ENCODE peak calls at places on chromosomes 12 and 14, in eight cellular contexts. C is breast epithelium; S is CD8-positive, alpha-beta T cell; G is ovary; T is epithelial cell of proximal tubule; K is osteoblast; I is AG04450; M is testis. N is an unnamed sample.

GRCh38 chr12:54282949-54283593 is 2.5 kb downstream of the HNRNPA1 start:
- DNase-seq in C (no peak), S (peak; percentile 25), G (no peak), T (no peak), K (peak; percentile 22), I (no peak), M (no peak), N (no peak)

GRCh38 chr12:124295431-124296058 is 652 bp downstream of the RFLNA start:
- DNase-seq in C (no peak), S (no peak), G (peak; percentile 37), T (no peak), K (peak; percentile 73), I (no peak), M (no peak), N (no peak)

GRCh38 chr12:89648211-89648930 is 60.3 kb downstream of the ATP2B1 start:
- DNase-seq in C (no peak), S (no peak), G (no peak), T (peak; percentile 25), K (no peak), I (no peak), M (no peak), N (no peak)

GRCh38 chr14:96286251-96286650 is 30.2 kb downstream of the BDKRB1 start:
- DNase-seq in C (no peak), S (no peak), G (no peak), T (no peak), K (no peak), I (no peak), M (no peak), N (no peak)

GRCh38 chr12:69115099-69115498 is 124.3 kb upstream of the CPSF6 start:
- DNase-seq in C (no peak), S (no peak), G (no peak), T (no peak), K (no peak), I (no peak), M (no peak), N (no peak)

GRCh38 chr14:103057372-103058208 is at the start of gene CDC42BPB:
- DNase-seq in C (peak; percentile 82), S (no peak), G (peak; percentile 92), T (no peak), K (peak; percentile 100), I (peak; percentile 67), M (peak; percentile 91), N (peak; percentile 38)

GRCh38 chr12:104638760-104639319 is 182.1 kb downstream of the CHST11 start:
- DNase-seq in C (no peak), S (no peak), G (no peak), T (no peak), K (no peak), I (no peak), M (no peak), N (no peak)

GRCh38 chr12:591571-592505 is 71.4 kb downstream of the NINJ2 start:
- DNase-seq in C (no peak), S (no peak), G (no peak), T (no peak), K (no peak), I (no peak), M (peak; percentile 91), N (peak; percentile 38)

GRCh38 chr12:3992945-3993344 is 119.7 kb upstream of the PARP11 start:
- DNase-seq in C (no peak), S (no peak), G (no peak), T (no peak), K (no peak), I (no peak), M (no peak), N (no peak)

GRCh38 chr12:70402597-70402996 is 36.5 kb downstream of the KCNMB4 start:
- DNase-seq in C (no peak), S (no peak), G (no peak), T (no peak), K (no peak), I (no peak), M (no peak), N (no peak)

GRCh38 chr14:74348735-74349463 is 628 bp downstream of the VRTN start:
- DNase-seq in C (no peak), S (no peak), G (no peak), T (no peak), K (no peak), I (no peak), M (no peak), N (no peak)
- H3K4me3 ChIP-seq in C (no peak overlapping the region), S (no peak overlapping the region), G (no peak overlapping the region), T (no peak overlapping the region), K (no peak overlapping the region), I (no peak overlapping the region), M (no peak overlapping the region), N (no peak overlapping the region)

DNA sequence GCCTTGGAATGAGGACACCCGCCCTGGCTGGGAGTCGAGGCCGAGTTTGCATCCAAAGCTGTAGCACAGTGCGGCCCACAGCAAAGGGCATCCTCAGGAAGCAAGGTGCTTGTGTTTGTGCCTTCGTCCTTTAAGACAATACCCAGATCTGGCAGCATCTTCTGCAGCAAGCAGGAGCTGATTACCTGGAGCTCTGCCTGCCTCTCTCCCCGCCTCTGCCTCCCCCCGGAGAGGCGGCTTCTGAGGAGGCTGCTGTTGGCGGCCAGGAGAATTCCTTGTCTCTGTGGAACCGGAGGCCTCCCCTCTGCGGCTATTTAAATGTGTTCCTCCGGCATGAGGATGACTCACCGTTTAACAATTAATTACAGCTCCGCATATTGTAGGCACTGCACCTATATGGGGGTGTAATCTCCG is 145.3 kb downstream of the CACNA1C start:
- DNase-seq in C (peak; percentile 47), S (no peak), G (no peak), T (peak; percentile 22), K (no peak), I (no peak), M (no peak), N (no peak)
- H3K4me3 ChIP-seq in C (no peak overlapping the region), S (no peak overlapping the region), G (no peak overlapping the region), T (no peak overlapping the region), K (no peak overlapping the region), I (no peak overlapping the region), M (no peak overlapping the region), N (no peak overlapping the region)

GRCh38 chr14:36834293-36834692 is 172.6 kb downstream of the PAX9 start:
- DNase-seq in C (no peak), S (no peak), G (no peak), T (no peak), K (no peak), I (no peak), M (no peak), N (no peak)

GRCh38 chr14:36829547-36829946 is 167.9 kb downstream of the PAX9 start:
- DNase-seq in C (no peak), S (no peak), G (no peak), T (no peak), K (no peak), I (no peak), M (no peak), N (no peak)

GRCh38 chr14:36835145-36835544 is 173.5 kb downstream of the PAX9 start:
- DNase-seq in C (no peak), S (no peak), G (no peak), T (no peak), K (no peak), I (no peak), M (no peak), N (no peak)
- H3K4me3 ChIP-seq in C (no peak overlapping the region), S (no peak overlapping the region), G (no peak overlapping the region), T (no peak overlapping the region), K (no peak overlapping the region), I (no peak overlapping the region), M (no peak overlapping the region), N (no peak overlapping the region)

DNA sequence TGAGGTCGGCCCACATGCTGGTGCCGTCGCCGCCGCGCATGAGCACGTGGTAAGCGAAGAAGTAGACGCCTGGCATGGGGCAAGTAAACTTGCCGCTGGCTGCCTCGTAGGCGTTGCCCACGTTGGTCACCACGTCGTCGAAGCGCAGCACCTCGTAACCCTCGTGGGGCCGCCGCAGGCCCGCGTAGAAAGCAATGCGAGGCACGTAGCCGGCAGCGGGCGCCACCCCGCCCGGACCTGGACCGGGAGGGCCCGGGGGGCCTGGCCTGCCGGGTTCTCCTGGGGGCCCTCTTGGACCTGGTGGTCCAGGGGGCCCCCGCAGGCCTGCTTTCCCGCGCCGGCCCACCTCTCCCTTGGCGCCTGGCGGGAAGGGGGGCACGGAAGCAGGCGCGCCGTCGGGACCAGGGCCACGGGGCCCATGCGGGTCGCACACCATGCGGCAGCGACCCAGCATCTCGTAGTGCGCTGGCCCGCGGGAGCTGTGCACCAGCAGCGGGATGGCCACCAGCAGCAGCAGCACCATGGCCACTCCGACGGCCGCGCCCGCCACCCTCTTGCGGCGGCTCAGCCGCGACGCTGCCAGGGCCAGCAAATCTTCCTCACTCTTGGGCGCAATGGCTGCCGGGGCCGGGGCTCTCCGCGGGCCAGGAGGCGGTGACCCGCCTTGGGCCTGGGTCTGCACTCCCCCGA is 888 bp downstream of the C1QL4 start:
- DNase-seq in C (no peak), S (no peak), G (no peak), T (no peak), K (peak; percentile 57), I (no peak), M (no peak), N (no peak)
- H3K4me3 ChIP-seq in C (no peak overlapping the region), S (peak overlapping the region; percentile 51), G (no peak overlapping the region), T (no peak overlapping the region), K (no peak overlapping the region), I (no peak overlapping the region), M (peak overlapping the region; percentile 34), N (peak overlapping the region; percentile 55)

GRCh38 chr12:108627134-108627920 is 6.4 kb downstream of the SELPLG start:
- DNase-seq in C (no peak), S (no peak), G (no peak), T (no peak), K (no peak), I (no peak), M (no peak), N (no peak)
- H3K4me3 ChIP-seq in C (no peak overlapping the region), S (no peak overlapping the region), G (no peak overlapping the region), T (no peak overlapping the region), K (no peak overlapping the region), I (no peak overlapping the region), M (no peak overlapping the region), N (no peak overlapping the region)